ENCODE peak calls at places on chromosome X, in ten cellular contexts. One of them, this sample, is unnamed.

GRCh38 chrX:151871244-151871643 is 41.4 kb upstream of the MAGEA4 start:
- DNase-seq in Peyer's patch: no peak
- DNase-seq in IMR-90: peak
- DNase-seq in NB4: no peak
- DNase-seq in breast epithelium: no peak
- DNase-seq in heart left ventricle: no peak
- DNase-seq in spleen: no peak
- DNase-seq in lower leg skin: no peak
- DNase-seq in GM12892: no peak
- DNase-seq in prostate gland: no peak
- DNase-seq in this sample: peak

GRCh38 chrX:72019487-72019886 is 108.8 kb downstream of the NHSL2 start:
- DNase-seq in prostate gland: no peak
- DNase-seq in spleen: no peak
- DNase-seq in heart left ventricle: no peak
- DNase-seq in breast epithelium: no peak
- DNase-seq in NB4: no peak
- DNase-seq in IMR-90: no peak
- DNase-seq in GM12892: no peak
- DNase-seq in Peyer's patch: no peak
- DNase-seq in lower leg skin: no peak
- DNase-seq in this sample: no peak

GRCh38 chrX:142711801-142712200 is 313.9 kb upstream of the SPANXN4 start:
- DNase-seq in spleen: no peak
- DNase-seq in lower leg skin: no peak
- DNase-seq in Peyer's patch: no peak
- DNase-seq in breast epithelium: no peak
- DNase-seq in IMR-90: no peak
- DNase-seq in NB4: no peak
- DNase-seq in GM12892: no peak
- DNase-seq in prostate gland: no peak
- DNase-seq in heart left ventricle: no peak
- DNase-seq in this sample: no peak

GRCh38 chrX:40496728-40497127 is 84.0 kb upstream of the ATP6AP2 start:
- DNase-seq in spleen: no peak
- DNase-seq in lower leg skin: no peak
- DNase-seq in Peyer's patch: no peak
- DNase-seq in GM12892: no peak
- DNase-seq in IMR-90: peak
- DNase-seq in breast epithelium: no peak
- DNase-seq in prostate gland: no peak
- DNase-seq in NB4: no peak
- DNase-seq in heart left ventricle: no peak
- DNase-seq in this sample: no peak

GRCh38 chrX:134364711-134365110 is 95.3 kb upstream of the HPRT1 start:
- DNase-seq in GM12892: no peak
- DNase-seq in IMR-90: peak
- DNase-seq in lower leg skin: no peak
- DNase-seq in NB4: no peak
- DNase-seq in prostate gland: no peak
- DNase-seq in Peyer's patch: no peak
- DNase-seq in spleen: no peak
- DNase-seq in breast epithelium: no peak
- DNase-seq in heart left ventricle: no peak
- DNase-seq in this sample: no peak

GRCh38 chrX:69523314-69523713 is 19.2 kb downstream of the NALF2 start:
- DNase-seq in Peyer's patch: no peak
- DNase-seq in IMR-90: no peak
- DNase-seq in heart left ventricle: no peak
- DNase-seq in NB4: no peak
- DNase-seq in breast epithelium: no peak
- DNase-seq in GM12892: no peak
- DNase-seq in prostate gland: no peak
- DNase-seq in lower leg skin: no peak
- DNase-seq in spleen: no peak
- DNase-seq in this sample: no peak

GRCh38 chrX:11408111-11408405 is 114.8 kb downstream of the AMELX start:
- DNase-seq in prostate gland: no peak
- DNase-seq in spleen: no peak
- DNase-seq in NB4: no peak
- DNase-seq in lower leg skin: no peak
- DNase-seq in GM12892: no peak
- DNase-seq in heart left ventricle: no peak
- DNase-seq in IMR-90: no peak
- DNase-seq in breast epithelium: no peak
- DNase-seq in Peyer's patch: no peak
- DNase-seq in this sample: no peak

GRCh38 chrX:78989349-78989748 is 44.2 kb downstream of the P2RY10 start:
- DNase-seq in IMR-90: no peak
- DNase-seq in spleen: no peak
- DNase-seq in lower leg skin: no peak
- DNase-seq in Peyer's patch: no peak
- DNase-seq in GM12892: no peak
- DNase-seq in prostate gland: no peak
- DNase-seq in breast epithelium: no peak
- DNase-seq in NB4: no peak
- DNase-seq in heart left ventricle: no peak
- DNase-seq in this sample: no peak

GRCh38 chrX:68743754-68744153 is 85.1 kb upstream of the EFNB1 start:
- DNase-seq in GM12892: no peak
- DNase-seq in IMR-90: no peak
- DNase-seq in heart left ventricle: no peak
- DNase-seq in lower leg skin: no peak
- DNase-seq in prostate gland: no peak
- DNase-seq in Peyer's patch: no peak
- DNase-seq in breast epithelium: no peak
- DNase-seq in spleen: no peak
- DNase-seq in NB4: no peak
- DNase-seq in this sample: no peak

GRCh38 chrX:97126020-97126419 is 242.3 kb downstream of the RPA4 start:
- DNase-seq in prostate gland: no peak
- DNase-seq in GM12892: no peak
- DNase-seq in breast epithelium: no peak
- DNase-seq in lower leg skin: no peak
- DNase-seq in heart left ventricle: no peak
- DNase-seq in NB4: no peak
- DNase-seq in Peyer's patch: no peak
- DNase-seq in spleen: no peak
- DNase-seq in IMR-90: peak
- DNase-seq in this sample: no peak

GRCh38 chrX:74536142-74537010 is 78.0 kb downstream of the RLIM start:
- DNase-seq in Peyer's patch: peak
- DNase-seq in breast epithelium: peak
- DNase-seq in IMR-90: peak
- DNase-seq in spleen: peak
- DNase-seq in GM12892: peak
- DNase-seq in lower leg skin: peak
- DNase-seq in prostate gland: peak
- DNase-seq in heart left ventricle: peak
- DNase-seq in NB4: peak
- DNase-seq in this sample: peak

GRCh38 chrX:107505223-107505622 is 55.8 kb downstream of the FRMPD3 start:
- DNase-seq in NB4: no peak
- DNase-seq in lower leg skin: no peak
- DNase-seq in Peyer's patch: no peak
- DNase-seq in spleen: no peak
- DNase-seq in GM12892: no peak
- DNase-seq in prostate gland: no peak
- DNase-seq in IMR-90: no peak
- DNase-seq in heart left ventricle: no peak
- DNase-seq in breast epithelium: no peak
- DNase-seq in this sample: no peak

GRCh38 chrX:14015294-14015693 is 14.4 kb downstream of the GEMIN8 start:
- DNase-seq in GM12892: no peak
- DNase-seq in breast epithelium: no peak
- DNase-seq in heart left ventricle: no peak
- DNase-seq in prostate gland: no peak
- DNase-seq in spleen: no peak
- DNase-seq in NB4: no peak
- DNase-seq in IMR-90: no peak
- DNase-seq in lower leg skin: no peak
- DNase-seq in Peyer's patch: no peak
- DNase-seq in this sample: no peak

GRCh38 chrX:108511721-108512120 is 72.1 kb downstream of the COL4A5 start:
- DNase-seq in NB4: peak
- DNase-seq in lower leg skin: no peak
- DNase-seq in prostate gland: no peak
- DNase-seq in IMR-90: peak
- DNase-seq in Peyer's patch: no peak
- DNase-seq in heart left ventricle: no peak
- DNase-seq in breast epithelium: no peak
- DNase-seq in GM12892: no peak
- DNase-seq in spleen: no peak
- DNase-seq in this sample: no peak

GRCh38 chrX:55839480-55839879 is 121.9 kb downstream of the RRAGB start:
- DNase-seq in breast epithelium: no peak
- DNase-seq in prostate gland: no peak
- DNase-seq in IMR-90: no peak
- DNase-seq in GM12892: no peak
- DNase-seq in NB4: no peak
- DNase-seq in lower leg skin: no peak
- DNase-seq in Peyer's patch: no peak
- DNase-seq in heart left ventricle: no peak
- DNase-seq in spleen: no peak
- DNase-seq in this sample: no peak

GRCh38 chrX:40099046-40099968 is 1.5 kb upstream of the BCOR start:
- DNase-seq in prostate gland: peak
- DNase-seq in lower leg skin: no peak
- DNase-seq in breast epithelium: no peak
- DNase-seq in IMR-90: no peak
- DNase-seq in spleen: peak
- DNase-seq in NB4: peak
- DNase-seq in GM12892: peak
- DNase-seq in heart left ventricle: peak
- DNase-seq in Peyer's patch: peak
- DNase-seq in this sample: no peak

GRCh38 chrX:47543496-47543895 is 17.5 kb upstream of the ARAF start:
- DNase-seq in lower leg skin: no peak
- DNase-seq in GM12892: no peak
- DNase-seq in spleen: no peak
- DNase-seq in breast epithelium: no peak
- DNase-seq in Peyer's patch: no peak
- DNase-seq in NB4: no peak
- DNase-seq in heart left ventricle: no peak
- DNase-seq in prostate gland: no peak
- DNase-seq in IMR-90: no peak
- DNase-seq in this sample: no peak

GRCh38 chrX:318739-319578 is at the start of gene GTPBP6:
- DNase-seq in IMR-90: peak
- DNase-seq in prostate gland: peak
- DNase-seq in heart left ventricle: peak
- DNase-seq in spleen: peak
- DNase-seq in GM12892: peak
- DNase-seq in breast epithelium: peak
- DNase-seq in Peyer's patch: peak
- DNase-seq in NB4: peak
- DNase-seq in lower leg skin: peak
- DNase-seq in this sample: peak
- TF ChIP-seq POLR2A in IMR-90: peak
- TF ChIP-seq POLR2A in prostate gland: peak
- TF ChIP-seq POLR2A in heart left ventricle: peak
- TF ChIP-seq POLR2A in spleen: no peak
- TF ChIP-seq POLR2A in GM12892: peak
- TF ChIP-seq POLR2A in breast epithelium: no peak
- TF ChIP-seq POLR2A in Peyer's patch: peak
- TF ChIP-seq POLR2A in NB4: peak
- TF ChIP-seq POLR2A in lower leg skin: no peak
- TF ChIP-seq POLR2A in this sample: peak

DNA sequence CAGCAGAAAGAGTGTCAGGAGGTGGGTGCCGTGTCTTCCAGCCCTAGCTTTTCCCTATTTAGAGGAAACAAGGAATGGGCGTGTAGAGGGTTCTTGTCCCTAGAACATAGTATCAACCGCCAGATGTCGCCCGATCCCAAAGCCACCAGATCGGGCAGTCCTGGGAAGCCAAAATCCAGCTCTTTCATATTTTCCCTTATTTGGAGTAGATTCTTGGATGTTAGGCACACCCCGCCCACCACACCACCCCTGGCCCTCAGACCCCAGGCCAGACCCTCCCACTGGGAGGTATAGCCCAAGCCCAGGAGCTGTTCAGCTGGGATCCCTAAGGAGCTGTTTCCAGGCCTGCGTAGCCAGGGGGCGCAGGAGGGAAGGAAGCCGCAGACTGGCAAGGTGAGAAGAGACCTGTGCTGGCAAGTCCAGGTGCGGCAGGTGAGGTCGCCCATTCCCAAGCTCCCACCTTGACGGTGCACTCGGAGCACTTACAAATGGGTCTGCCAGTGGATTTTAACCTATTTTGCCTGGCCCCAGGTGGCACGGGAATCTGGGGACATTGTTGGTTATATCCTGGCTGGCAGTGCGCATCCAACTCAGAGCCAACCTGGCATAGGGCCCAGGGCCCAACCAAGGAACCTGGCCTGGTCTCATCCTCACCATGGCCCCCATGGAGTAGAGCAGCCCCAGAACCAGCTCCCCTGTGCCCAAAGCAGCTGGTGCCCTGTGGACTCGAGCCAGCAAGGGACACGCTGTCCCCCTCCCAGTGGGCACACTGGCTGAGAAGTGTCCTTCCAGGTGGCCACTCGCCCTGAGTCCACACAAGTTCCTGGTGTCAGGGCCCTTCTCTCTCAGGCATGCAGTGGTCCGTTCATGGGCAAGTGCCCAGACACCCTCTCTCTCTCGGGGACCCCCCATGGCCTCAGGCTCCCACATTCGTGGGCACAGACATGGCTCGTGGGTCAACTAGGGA is 811 bp downstream of the FLNA start:
- DNase-seq in heart left ventricle: no peak
- DNase-seq in spleen: no peak
- DNase-seq in Peyer's patch: peak
- DNase-seq in IMR-90: peak
- DNase-seq in prostate gland: peak
- DNase-seq in lower leg skin: peak
- DNase-seq in NB4: peak
- DNase-seq in GM12892: no peak
- DNase-seq in breast epithelium: peak
- DNase-seq in this sample: peak
- TF ChIP-seq POLR2A in heart left ventricle: no peak
- TF ChIP-seq POLR2A in spleen: no peak
- TF ChIP-seq POLR2A in Peyer's patch: no peak
- TF ChIP-seq POLR2A in IMR-90: no peak
- TF ChIP-seq POLR2A in prostate gland: peak
- TF ChIP-seq POLR2A in lower leg skin: no peak
- TF ChIP-seq POLR2A in NB4: no peak
- TF ChIP-seq POLR2A in GM12892: no peak
- TF ChIP-seq POLR2A in breast epithelium: no peak
- TF ChIP-seq POLR2A in this sample: no peak

GRCh38 chrX:101639583-101639982 is 20.1 kb downstream of the ARMCX2 start:
- DNase-seq in breast epithelium: no peak
- DNase-seq in IMR-90: no peak
- DNase-seq in Peyer's patch: no peak
- DNase-seq in heart left ventricle: no peak
- DNase-seq in lower leg skin: no peak
- DNase-seq in prostate gland: no peak
- DNase-seq in GM12892: no peak
- DNase-seq in spleen: no peak
- DNase-seq in NB4: no peak
- DNase-seq in this sample: no peak
- TF ChIP-seq POLR2A in breast epithelium: no peak
- TF ChIP-seq POLR2A in IMR-90: no peak
- TF ChIP-seq POLR2A in Peyer's patch: no peak
- TF ChIP-seq POLR2A in heart left ventricle: no peak
- TF ChIP-seq POLR2A in lower leg skin: no peak
- TF ChIP-seq POLR2A in prostate gland: no peak
- TF ChIP-seq POLR2A in GM12892: no peak
- TF ChIP-seq POLR2A in spleen: no peak
- TF ChIP-seq POLR2A in NB4: no peak
- TF ChIP-seq POLR2A in this sample: no peak

GRCh38 chrX:43654431-43655150 is 1.5 kb upstream of the MAOA start:
- DNase-seq in prostate gland: peak
- DNase-seq in IMR-90: peak
- DNase-seq in Peyer's patch: peak
- DNase-seq in heart left ventricle: peak
- DNase-seq in NB4: peak
- DNase-seq in lower leg skin: peak
- DNase-seq in GM12892: peak
- DNase-seq in breast epithelium: peak
- DNase-seq in spleen: peak
- DNase-seq in this sample: peak
- TF ChIP-seq POLR2A in prostate gland: peak
- TF ChIP-seq POLR2A in IMR-90: no peak
- TF ChIP-seq POLR2A in Peyer's patch: peak
- TF ChIP-seq POLR2A in heart left ventricle: no peak
- TF ChIP-seq POLR2A in NB4: peak
- TF ChIP-seq POLR2A in lower leg skin: peak
- TF ChIP-seq POLR2A in GM12892: no peak
- TF ChIP-seq POLR2A in breast epithelium: peak
- TF ChIP-seq POLR2A in spleen: no peak
- TF ChIP-seq POLR2A in this sample: peak